ENCODE peak calls at places on chromosomes 13 and 19, in six cellular contexts. Q is left cardiac atrium; V is AG04450; F is astrocyte of the spinal cord; D is H1; A is central memory CD8-positive, alpha-beta T cell. W is an unnamed sample.

GRCh38 chr13:79775830-79776229 is 294.9 kb downstream of the NDFIP2 start:
- DNase-seq in Q (no peak), V (peak; percentile 47), F (peak; percentile 83), D (no peak), A (no peak), W (no peak)

GRCh38 chr19:39817888-39818561 is 15.9 kb downstream of the DYRK1B start:
- DNase-seq in Q (no peak), V (no peak), F (no peak), D (no peak), A (no peak), W (no peak)

GRCh38 chr13:54934121-54934520 is 1905.5 kb downstream of the OLFM4 start:
- DNase-seq in Q (no peak), V (no peak), F (no peak), D (no peak), A (no peak), W (no peak)

GRCh38 chr19:42201489-42202289 is 15.8 kb downstream of the DEDD2 start:
- DNase-seq in Q (no peak), V (no peak), F (no peak), D (no peak), A (peak; percentile 58), W (no peak)

GRCh38 chr19:15124572-15125231 is 17.5 kb downstream of the SYDE1 start:
- DNase-seq in Q (peak; percentile 31), V (no peak), F (no peak), D (no peak), A (no peak), W (peak; percentile 62)

GRCh38 chr13:91270031-91270430 is 77.5 kb upstream of the MIR17HG start:
- DNase-seq in Q (no peak), V (no peak), F (no peak), D (no peak), A (no peak), W (no peak)

GRCh38 chr19:5046339-5047039 is 77.6 kb downstream of the KDM4B start:
- DNase-seq in Q (no peak), V (no peak), F (peak; percentile 60), D (no peak), A (no peak), W (no peak)

GRCh38 chr19:12994701-12995595 is at the start of gene NFIX:
- DNase-seq in Q (peak; percentile 76), V (no peak), F (peak; percentile 64), D (no peak), A (peak; percentile 32), W (peak; percentile 44)

GRCh38 chr13:82938644-82939043 is 943.6 kb downstream of the SLITRK1 start:
- DNase-seq in Q (no peak), V (no peak), F (no peak), D (no peak), A (no peak), W (no peak)

GRCh38 chr19:49635530-49636229 is 4.3 kb downstream of the RRAS start:
- DNase-seq in Q (no peak), V (no peak), F (no peak), D (no peak), A (no peak), W (no peak)

GRCh38 chr13:97257228-97257755 is 35.2 kb downstream of the MBNL2 start:
- DNase-seq in Q (no peak), V (no peak), F (no peak), D (no peak), A (no peak), W (no peak)

GRCh38 chr19:47284324-47284899 is 9.7 kb downstream of the INAFM1 start:
- DNase-seq in Q (no peak), V (peak; percentile 33), F (peak; percentile 58), D (peak; percentile 60), A (peak; percentile 30), W (no peak)

GRCh38 chr13:114134944-114135610 is 2.7 kb upstream of the RASA3 start:
- DNase-seq in Q (peak; percentile 9), V (no peak), F (no peak), D (no peak), A (no peak), W (no peak)

GRCh38 chr13:97235549-97236206 is 13.5 kb downstream of the MBNL2 start:
- DNase-seq in Q (peak; percentile 51), V (no peak), F (no peak), D (no peak), A (no peak), W (no peak)

GRCh38 chr13:101149735-101150380 is 266.4 kb downstream of the NALCN start:
- DNase-seq in Q (no peak), V (peak; percentile 34), F (peak; percentile 51), D (no peak), A (no peak), W (no peak)

GRCh38 chr19:616276-616675 is 17.1 kb downstream of the POLRMT start:
- DNase-seq in Q (no peak), V (no peak), F (no peak), D (no peak), A (no peak), W (no peak)

GRCh38 chr19:33521480-33522370 is at the start of gene PEPD:
- DNase-seq in Q (peak; percentile 90), V (peak; percentile 80), F (peak; percentile 90), D (peak; percentile 95), A (peak; percentile 37), W (peak; percentile 68)

GRCh38 chr13:110297011-110297410 is 9.9 kb downstream of the COL4A1 start:
- DNase-seq in Q (no peak), V (no peak), F (no peak), D (no peak), A (no peak), W (no peak)

GRCh38 chr19:50457300-50457699 is 19.0 kb upstream of the EMC10 start:
- DNase-seq in Q (no peak), V (no peak), F (no peak), D (no peak), A (no peak), W (no peak)

GRCh38 chr13:97275265-97275664 is 53.1 kb downstream of the MBNL2 start:
- DNase-seq in Q (no peak), V (no peak), F (peak; percentile 90), D (no peak), A (no peak), W (no peak)

GRCh38 chr19:20926796-20927195 is 3.7 kb downstream of the ZNF85 start:
- DNase-seq in Q (no peak), V (no peak), F (no peak), D (no peak), A (no peak), W (no peak)

GRCh38 chr13:110338441-110339101 is 31.5 kb downstream of the COL4A2 start:
- DNase-seq in Q (peak; percentile 63), V (no peak), F (peak; percentile 91), D (no peak), A (no peak), W (no peak)

GRCh38 chr13:21014139-21014665 is 47.2 kb downstream of the LATS2 start:
- DNase-seq in Q (no peak), V (no peak), F (no peak), D (no peak), A (no peak), W (no peak)

W was measured in activated gamma-delta T cell.